ENCODE peak calls at places on chromosomes 16 and 17, in four cellular contexts. S is SK-N-SH, P is K562, Q is WTC11. F is an unnamed sample.

GRCh38 chr16:67729636-67730248 is 10.6 kb upstream of the GFOD2 start:
- DNase-seq in S (no peak), P (no peak), Q (no peak), F (no peak)

GRCh38 chr17:43766413-43767052 is 7.9 kb upstream of the SOST start:
- DNase-seq in S (peak; percentile 74), P (peak; percentile 63), Q (peak; percentile 86), F (peak; percentile 86)

GRCh38 chr17:8948462-8948861 is 17.0 kb downstream of the PIK3R5 start:
- DNase-seq in S (no peak), P (no peak), Q (no peak), F (no peak)

GRCh38 chr17:17605747-17606083 is 14.2 kb upstream of the PEMT start:
- DNase-seq in S (no peak), P (peak; percentile 2), Q (no peak), F (no peak)

GRCh38 chr17:1562178-1562643 is 381 bp downstream of the PITPNA start:
- DNase-seq in S (peak; percentile 85), P (peak; percentile 72), Q (no peak), F (no peak)

GRCh38 chr17:67042104-67042899 is 2.1 kb upstream of the CACNG1 start:
- DNase-seq in S (peak; percentile 41), P (no peak), Q (no peak), F (no peak)

GRCh38 chr17:72725432-72726068 is 366.9 kb downstream of the SLC39A11 start:
- DNase-seq in S (peak; percentile 78), P (peak; percentile 73), Q (peak; percentile 64), F (no peak)

GRCh38 chr16:85473326-85473725 is 139.8 kb upstream of the GSE1 start:
- DNase-seq in S (no peak), P (no peak), Q (no peak), F (no peak)

GRCh38 chr16:27238016-27238587 is 30.5 kb downstream of the NSMCE1 start:
- DNase-seq in S (no peak), P (peak; percentile 25), Q (no peak), F (no peak)

GRCh38 chr17:31068291-31068690 is 26.5 kb upstream of the NF1 start:
- DNase-seq in S (peak; percentile 8), P (peak; percentile 53), Q (peak; percentile 80), F (no peak)

GRCh38 chr16:75317101-75317522 is 65.7 kb upstream of the BCAR1 start:
- DNase-seq in S (no peak), P (no peak), Q (no peak), F (no peak)

GRCh38 chr17:40293363-40293762 is 5.7 kb downstream of the CDC6 start:
- DNase-seq in S (no peak), P (no peak), Q (no peak), F (no peak)

GRCh38 chr17:2170023-2170422 is 115.1 kb downstream of the HIC1 start:
- DNase-seq in S (no peak), P (peak; percentile 22), Q (peak; percentile 68), F (no peak)

GRCh38 chr17:35046740-35047283 is 16.7 kb downstream of the RFFL start:
- DNase-seq in S (peak; percentile 54), P (peak; percentile 14), Q (no peak), F (no peak)

GRCh38 chr16:130533-131173 is 7.8 kb downstream of the NPRL3 start:
- DNase-seq in S (no peak), P (no peak), Q (no peak), F (no peak)

GRCh38 chr17:17523001-17523713 is 27.0 kb upstream of the RASD1 start:
- DNase-seq in S (no peak), P (no peak), Q (peak; percentile 36), F (no peak)

DNA sequence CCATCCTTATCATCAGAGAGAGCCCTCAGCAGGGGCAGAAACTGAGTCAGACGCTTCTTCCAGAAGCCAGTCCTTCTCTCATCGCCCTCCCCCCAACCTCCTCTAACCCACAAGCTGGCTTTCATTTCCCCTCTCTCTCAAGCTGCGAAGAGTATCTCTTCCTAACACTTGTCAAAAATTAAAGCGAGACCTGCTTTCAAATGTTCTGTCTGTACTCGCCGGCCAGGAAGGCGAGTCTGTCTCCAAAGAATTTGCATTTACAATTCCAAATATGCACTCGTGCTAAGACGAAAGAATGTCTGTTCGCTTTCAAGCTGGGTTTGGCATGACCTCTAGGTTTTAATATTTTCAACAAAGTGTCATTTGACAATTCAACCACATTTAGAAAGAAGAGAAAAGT is 140.4 kb downstream of the RGS9 start:
- DNase-seq in S (no peak), P (no peak), Q (no peak), F (no peak)
- TF ChIP-seq TEAD4 in S (no peak), P (no peak), Q (no peak), F (no peak)

DNA sequence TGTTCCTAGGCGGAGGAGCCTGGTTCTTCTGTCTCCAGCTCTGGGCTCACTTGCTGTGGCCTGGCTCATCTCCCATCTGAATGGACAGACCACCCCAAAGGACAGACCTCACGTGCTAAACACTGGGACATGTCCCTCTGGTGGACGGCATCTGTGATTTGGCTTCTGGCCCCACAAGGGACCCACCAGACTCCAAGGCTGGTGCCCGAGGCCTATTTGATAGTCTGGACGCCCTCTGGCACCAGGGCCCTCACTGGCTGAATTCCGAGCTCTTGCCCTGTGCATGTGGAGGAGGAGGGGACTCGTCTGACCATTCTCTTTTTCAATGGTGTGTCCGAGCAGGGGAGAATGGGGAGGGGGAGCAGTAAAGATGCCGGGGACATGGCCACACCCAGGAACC is 62.8 kb upstream of the LGALS9 start:
- DNase-seq in S (no peak), P (no peak), Q (no peak), F (no peak)
- TF ChIP-seq TEAD4 in S (no peak), P (no peak), Q (no peak), F (no peak)

GRCh38 chr17:75684249-75684648 is 17.1 kb downstream of the SAP30BP start:
- DNase-seq in S (no peak), P (no peak), Q (no peak), F (no peak)
- TF ChIP-seq TEAD4 in S (no peak), P (no peak), Q (no peak), F (no peak)

GRCh38 chr16:19835989-19836421 is 48.6 kb downstream of the GPRC5B start:
- DNase-seq in S (no peak), P (no peak), Q (no peak), F (no peak)
- TF ChIP-seq TEAD4 in S (no peak), P (no peak), Q (no peak), F (no peak)

GRCh38 chr17:50469671-50470305 is 1.1 kb upstream of the CHAD start:
- DNase-seq in S (peak; percentile 65), P (no peak), Q (no peak), F (no peak)

GRCh38 chr17:50469005-50469605 is 425 bp upstream of the CHAD start:
- DNase-seq in S (peak; percentile 86), P (no peak), Q (peak; percentile 27), F (no peak)

GRCh38 chr17:50471009-50471905 is 2.6 kb upstream of the CHAD start:
- DNase-seq in S (no peak), P (no peak), Q (no peak), F (no peak)

GRCh38 chr17:50472286-50472685 is 3.6 kb upstream of the CHAD start:
- DNase-seq in S (no peak), P (no peak), Q (no peak), F (no peak)

GRCh38 chr17:50470451-50470850 is 1.8 kb upstream of the CHAD start:
- DNase-seq in S (no peak), P (no peak), Q (no peak), F (no peak)
- TF ChIP-seq TEAD4 in S (no peak), P (no peak), Q (no peak), F (no peak)

DNA sequence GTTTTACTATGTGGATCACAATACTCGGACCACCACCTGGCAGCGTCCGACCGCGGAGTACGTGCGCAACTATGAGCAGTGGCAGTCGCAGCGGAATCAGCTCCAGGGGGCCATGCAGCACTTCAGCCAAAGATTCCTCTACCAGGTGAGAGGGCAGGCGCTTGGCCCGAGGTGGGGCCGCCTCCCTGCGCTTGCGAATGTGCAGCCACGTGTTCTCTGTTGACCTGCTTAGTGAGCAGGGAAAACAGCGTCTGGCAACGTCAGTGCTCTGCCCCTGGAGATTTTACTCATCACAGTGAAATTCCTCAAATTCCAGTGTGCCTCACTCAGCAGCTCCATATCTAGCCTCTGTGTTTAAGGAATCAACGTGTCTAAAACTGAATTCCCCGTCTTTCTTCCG is 33.4 kb upstream of the CLEC18A start:
- DNase-seq in S (no peak), P (no peak), Q (peak; percentile 51), F (peak; percentile 46)
- TF ChIP-seq TEAD4 in S (peak; percentile 89), P (no peak), Q (no peak), F (peak; percentile 87)

F was measured in H1.